ENCODE peak calls at places on chromosomes 1 and 21, in seven cellular contexts. A is body of pancreas; H is glutamatergic neuron; M is HS-5; V is mammary epithelial cell; X is LoVo; R is stimulated activated CD4-positive, alpha-beta T cell treated with anti-CD3 and anti-CD28 coated beads, TNF-alpha, amount 100 ng/mL, for 24 hours. Q is an unnamed sample.

GRCh38 chr1:236888903-236889302 is 93.8 kb downstream of the MTR start:
- DNase-seq in A (peak; percentile 44), M (no peak), H (no peak), X (no peak), V (no peak), R (no peak), Q (no peak)

GRCh38 chr21:39218082-39218409 is 34.8 kb upstream of the PSMG1 start:
- DNase-seq in H (no peak), X (no peak), M (no peak), A (no peak), V (no peak), R (no peak), Q (no peak)

GRCh38 chr1:230141002-230141648 is 74.1 kb downstream of the GALNT2 start:
- DNase-seq in R (no peak), V (no peak), M (peak; percentile 73), H (no peak), X (no peak), A (no peak), Q (no peak)

GRCh38 chr1:20732071-20732587 is 374 bp downstream of the SH2D5 start:
- DNase-seq in A (peak; percentile 46), H (peak; percentile 76), R (no peak), V (peak; percentile 74), X (peak; percentile 77), M (peak; percentile 49), Q (no peak)

GRCh38 chr1:184903111-184903692 is 71.1 kb downstream of the NIBAN1 start:
- DNase-seq in X (no peak), M (no peak), A (peak; percentile 28), R (no peak), H (no peak), V (no peak), Q (no peak)

GRCh38 chr1:3393987-3394920 is 60.2 kb upstream of the ARHGEF16 start:
- DNase-seq in V (no peak), H (no peak), A (no peak), X (no peak), M (no peak), R (no peak), Q (no peak)

GRCh38 chr21:29305561-29305960 is 6.8 kb downstream of the BACH1 start:
- DNase-seq in M (no peak), V (no peak), R (no peak), X (no peak), A (no peak), H (no peak), Q (no peak)

GRCh38 chr1:237799762-237800474 is 90.8 kb downstream of the ZP4 start:
- DNase-seq in A (peak; percentile 82), X (peak; percentile 18), M (peak; percentile 53), H (peak; percentile 82), R (no peak), V (peak; percentile 77), Q (no peak)

GRCh38 chr1:202275061-202275770 is 66.5 kb downstream of the UBE2T start:
- DNase-seq in A (no peak), V (no peak), X (no peak), R (no peak), M (no peak), H (no peak), Q (no peak)

GRCh38 chr1:197725044-197725443 is 50.2 kb downstream of the DENND1B start:
- DNase-seq in X (no peak), H (no peak), R (no peak), M (no peak), A (no peak), V (peak; percentile 14), Q (peak; percentile 33)

GRCh38 chr1:194289569-194290266 is 1103.3 kb upstream of the B3GALT2 start:
- DNase-seq in V (no peak), X (no peak), H (no peak), R (peak; percentile 42), A (no peak), M (no peak), Q (no peak)

GRCh38 chr21:44908908-44909307 is 11.8 kb downstream of the ITGB2 start:
- DNase-seq in R (no peak), V (no peak), M (no peak), H (no peak), A (no peak), X (no peak), Q (no peak)

GRCh38 chr1:5271264-5271663 is 616.9 kb downstream of the AJAP1 start:
- DNase-seq in X (no peak), H (no peak), A (peak; percentile 41), V (no peak), M (no peak), R (no peak), Q (no peak)

GRCh38 chr1:202058001-202058908 is 47.9 kb downstream of the ELF3 start:
- DNase-seq in X (peak; percentile 88), R (no peak), H (no peak), M (peak; percentile 18), A (peak; percentile 45), V (peak; percentile 88), Q (no peak)

GRCh38 chr1:219990782-219991510 is 55.4 kb downstream of the EPRS1 start:
- DNase-seq in X (peak; percentile 3), A (no peak), V (peak; percentile 23), R (no peak), M (no peak), H (no peak), Q (peak; percentile 8)

GRCh38 chr1:229640455-229640854 is 14.4 kb downstream of the URB2 start:
- DNase-seq in H (no peak), M (no peak), V (no peak), A (no peak), X (no peak), R (no peak), Q (no peak)

GRCh38 chr1:211547710-211548109 is 31.3 kb downstream of the SLC30A1 start:
- DNase-seq in M (no peak), R (no peak), A (no peak), X (no peak), H (no peak), V (no peak), Q (no peak)

GRCh38 chr1:25073640-25074270 is 143.7 kb upstream of the RUNX3 start:
- DNase-seq in A (no peak), V (no peak), H (no peak), X (no peak), R (no peak), M (no peak), Q (no peak)

GRCh38 chr1:162753998-162754585 is 36.4 kb upstream of the HSD17B7 start:
- DNase-seq in V (no peak), R (no peak), X (no peak), M (no peak), A (no peak), H (no peak), Q (no peak)

GRCh38 chr1:167294528-167294927 is 73.8 kb downstream of the POU2F1 start:
- DNase-seq in V (peak; percentile 6), A (no peak), R (no peak), X (no peak), M (no peak), H (no peak), Q (no peak)

GRCh38 chr1:58576727-58577675 is at the start of gene TACSTD2:
- DNase-seq in X (no peak), A (peak; percentile 94), M (no peak), V (peak; percentile 99), R (no peak), H (peak; percentile 34), Q (no peak)

GRCh38 chr1:222127096-222127495 is 385.2 kb upstream of the DUSP10 start:
- DNase-seq in M (no peak), R (no peak), V (no peak), X (no peak), H (no peak), A (no peak), Q (no peak)

GRCh38 chr21:34580181-34580700 is 34.7 kb downstream of the RCAN1 start:
- DNase-seq in R (no peak), H (no peak), A (peak; percentile 33), X (no peak), V (peak; percentile 46), M (no peak), Q (no peak)

GRCh38 chr1:20233394-20233793 is 47.1 kb upstream of the PLA2G2C start:
- DNase-seq in V (peak; percentile 11), A (no peak), M (no peak), H (no peak), X (no peak), R (no peak), Q (peak; percentile 21)

GRCh38 chr1:116493036-116493435 is 77.8 kb downstream of the CD58 start:
- DNase-seq in M (no peak), H (no peak), X (no peak), V (no peak), R (no peak), A (no peak), Q (no peak)

GRCh38 chr1:15332952-15333715 is 76.6 kb upstream of the EFHD2 start:
- DNase-seq in V (no peak), M (no peak), A (no peak), H (no peak), X (no peak), R (no peak), Q (no peak)

GRCh38 chr1:16979475-16980327 is 719 bp downstream of the MFAP2 start:
- DNase-seq in H (no peak), A (no peak), V (no peak), M (no peak), X (no peak), R (no peak), Q (no peak)

GRCh38 chr21:17688912-17689874 is 76.5 kb upstream of the BTG3 start:
- DNase-seq in V (peak; percentile 96), M (no peak), X (peak; percentile 78), A (peak; percentile 37), H (peak; percentile 18), R (peak; percentile 22), Q (peak; percentile 4)

GRCh38 chr21:40753756-40754155 is 93.2 kb downstream of the DSCAM start:
- DNase-seq in X (no peak), M (no peak), R (no peak), V (no peak), H (no peak), A (no peak), Q (no peak)

GRCh38 chr1:111739222-111739983 is at the start of gene INKA2:
- DNase-seq in R (peak; percentile 45), A (peak; percentile 80), M (peak; percentile 65), H (peak; percentile 94), V (peak; percentile 92), X (peak; percentile 91), Q (peak; percentile 74)

GRCh38 chr1:20662110-20662475 is 924 bp upstream of the DDOST start:
- DNase-seq in X (no peak), A (no peak), V (no peak), R (no peak), M (no peak), H (no peak), Q (no peak)

Q was measured in HCT116.